ENCODE peak calls at places on chromosomes 2 and 18, in eight cellular contexts. R is IMR-90, X is kidney, N is GM23248, W is H9, V is fibroblast of lung, Z is HepG2, T is colonic mucosa. D is an unnamed sample.

GRCh38 chr2:30798536-30798991 is 8.7 kb downstream of the CAPN13 start:
- DNase-seq in Z (no peak), W (no peak), N (no peak), R (no peak), X (no peak), T (no peak), V (no peak), D (no peak)

GRCh38 chr2:45172993-45173392 is 163.7 kb upstream of the SIX2 start:
- DNase-seq in Z (no peak), W (no peak), R (no peak), V (no peak), N (peak; percentile 21), T (no peak), X (no peak), D (no peak)

GRCh38 chr2:151260492-151261239 is 997 bp downstream of the RBM43 start:
- DNase-seq in V (peak; percentile 46), W (no peak), Z (no peak), X (no peak), T (no peak), R (peak; percentile 43), N (peak; percentile 77), D (no peak)

GRCh38 chr2:101699939-101700442 is 2.5 kb downstream of the MAP4K4 start:
- DNase-seq in N (peak; percentile 64), W (no peak), V (peak; percentile 41), R (peak; percentile 27), X (no peak), T (no peak), Z (peak; percentile 50), D (peak; percentile 32)

GRCh38 chr2:42659601-42660000 is 91.2 kb downstream of the MTA3 start:
- DNase-seq in R (no peak), T (no peak), N (peak; percentile 6), V (peak; percentile 40), Z (no peak), X (no peak), W (no peak), D (no peak)

GRCh38 chr2:69545477-69545932 is 98.0 kb downstream of the AAK1 start:
- DNase-seq in X (no peak), Z (no peak), W (no peak), R (no peak), T (no peak), N (no peak), V (no peak), D (no peak)

GRCh38 chr2:203730076-203730729 is 23.8 kb downstream of the CD28 start:
- DNase-seq in N (peak; percentile 42), X (no peak), W (no peak), R (peak; percentile 78), V (peak; percentile 30), Z (no peak), T (no peak), D (no peak)

GRCh38 chr2:164781394-164781793 is 60.2 kb downstream of the COBLL1 start:
- DNase-seq in N (no peak), R (no peak), Z (no peak), V (no peak), T (no peak), W (no peak), X (no peak), D (no peak)

GRCh38 chr2:63755980-63756379 is 85.7 kb upstream of the UGP2 start:
- DNase-seq in N (peak; percentile 73), X (no peak), Z (no peak), R (peak; percentile 77), V (peak; percentile 74), T (no peak), W (no peak), D (peak; percentile 67)

GRCh38 chr2:159285929-159286708 is at the start of gene WDSUB1:
- DNase-seq in T (peak; percentile 70), V (peak; percentile 58), R (peak; percentile 71), Z (peak; percentile 74), X (peak; percentile 94), N (peak; percentile 77), W (peak; percentile 74), D (peak; percentile 50)

GRCh38 chr2:102032368-102033027 is 40.7 kb downstream of the IL1R2 start:
- DNase-seq in Z (peak; percentile 34), R (peak; percentile 60), T (no peak), V (no peak), N (no peak), X (no peak), W (no peak), D (no peak)

GRCh38 chr18:61991201-61991600 is 98.4 kb upstream of the RNF152 start:
- DNase-seq in N (peak; percentile 79), T (no peak), V (peak; percentile 83), R (peak; percentile 71), Z (no peak), X (no peak), W (no peak), D (peak; percentile 13)

GRCh38 chr2:178280261-178280852 is 86.0 kb downstream of the OSBPL6 start:
- DNase-seq in T (peak; percentile 46), V (peak; percentile 45), R (peak; percentile 59), W (no peak), N (peak; percentile 60), X (no peak), Z (peak; percentile 53), D (peak; percentile 80)

GRCh38 chr2:32135409-32135808 is 30.3 kb upstream of the SLC30A6 start:
- DNase-seq in T (peak; percentile 21), W (no peak), V (peak; percentile 82), R (peak; percentile 80), X (no peak), N (peak; percentile 87), Z (peak; percentile 68), D (peak; percentile 89)

GRCh38 chr2:241514986-241515737 is 6.8 kb upstream of the STK25 start:
- DNase-seq in X (no peak), W (no peak), R (no peak), V (no peak), Z (no peak), N (peak; percentile 55), T (no peak), D (no peak)

GRCh38 chr18:63160172-63160995 is 159.2 kb downstream of the BCL2 start:
- DNase-seq in W (no peak), T (no peak), N (no peak), R (no peak), Z (no peak), X (no peak), V (no peak), D (no peak)

GRCh38 chr2:73111300-73112025 is 1.3 kb downstream of the RAB11FIP5 start:
- DNase-seq in Z (peak; percentile 35), N (peak; percentile 76), R (no peak), T (peak; percentile 74), X (peak; percentile 83), V (peak; percentile 57), W (peak; percentile 75), D (peak; percentile 58)

GRCh38 chr2:898319-898718 is 52.3 kb upstream of the SNTG2 start:
- DNase-seq in Z (peak; percentile 12), W (peak; percentile 75), V (no peak), T (no peak), X (no peak), R (no peak), N (no peak), D (peak; percentile 33)

GRCh38 chr2:70850905-70851304 is 15.3 kb upstream of the CD207 start:
- DNase-seq in N (peak; percentile 25), T (no peak), V (no peak), Z (no peak), X (peak; percentile 3), W (no peak), R (no peak), D (no peak)

GRCh38 chr2:64543006-64543697 is 19.0 kb downstream of the AFTPH start:
- DNase-seq in W (no peak), V (no peak), N (peak; percentile 14), R (peak; percentile 45), T (no peak), Z (peak; percentile 44), X (no peak), D (peak; percentile 87)

GRCh38 chr2:80002112-80002511 is 302.4 kb downstream of the LRRTM1 start:
- DNase-seq in N (no peak), Z (no peak), W (no peak), R (no peak), V (no peak), T (no peak), X (no peak), D (no peak)
- H3K4me1 ChIP-seq in N (peaks cover 20% of the 10 kb centered on the region), Z (no peaks in the 10 kb centered on the region), W (no peaks in the 10 kb centered on the region), R (peaks cover 16% of the 10 kb centered on the region), V (peaks cover 6% of the 10 kb centered on the region), T (no peaks in the 10 kb centered on the region), X (no peaks in the 10 kb centered on the region), D (no peaks in the 10 kb centered on the region)

GRCh38 chr2:210210185-210210584 is 15.1 kb downstream of the ACADL start:
- DNase-seq in X (no peak), W (no peak), R (no peak), V (no peak), Z (no peak), N (no peak), T (no peak), D (no peak)
- H3K9ac ChIP-seq in X (no peak overlapping the region), W (no peak overlapping the region), R (no peak overlapping the region), V (no peak overlapping the region), Z (no peak overlapping the region), N (no peak overlapping the region), T (no peak overlapping the region), D (no peak overlapping the region)

DNA sequence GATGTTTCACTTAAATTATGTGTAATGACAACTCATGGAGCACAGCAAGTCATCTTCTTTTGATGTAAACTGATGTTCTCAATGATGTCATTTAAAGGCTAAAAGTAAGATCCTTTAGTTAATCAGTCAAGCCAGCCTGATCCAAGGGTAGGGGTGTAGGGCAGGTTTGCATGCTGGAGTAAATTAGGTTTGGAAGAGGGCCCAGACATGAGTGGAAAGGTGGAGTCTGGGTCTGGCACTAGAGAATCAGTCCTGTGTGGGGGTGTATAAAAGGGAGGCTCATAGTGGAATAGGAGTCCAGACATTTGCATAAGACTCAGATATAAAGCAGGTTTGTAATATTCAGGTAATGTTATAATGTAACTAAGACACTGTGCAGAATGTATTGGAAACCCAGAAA is 88.8 kb upstream of the NYAP2 start:
- DNase-seq in V (no peak), T (no peak), N (no peak), W (no peak), R (no peak), Z (no peak), X (no peak), D (no peak)
- H3K4me1 ChIP-seq in V (no peaks in the 10 kb centered on the region), T (no peaks in the 10 kb centered on the region), N (no peaks in the 10 kb centered on the region), W (no peaks in the 10 kb centered on the region), R (no peaks in the 10 kb centered on the region), Z (no peaks in the 10 kb centered on the region), X (no peaks in the 10 kb centered on the region), D (no peaks in the 10 kb centered on the region)

GRCh38 chr2:127087780-127088495 is 19.0 kb downstream of the BIN1 start:
- DNase-seq in X (no peak), R (peak; percentile 12), W (no peak), V (no peak), T (no peak), Z (no peak), N (no peak), D (no peak)
- H3K9ac ChIP-seq in X (no peak overlapping the region), R (peak overlapping the region; percentile 14), W (no peak overlapping the region), V (no peak overlapping the region), T (peak overlapping the region; percentile 46), Z (no peak overlapping the region), N (no peak overlapping the region), D (no peak overlapping the region)

DNA sequence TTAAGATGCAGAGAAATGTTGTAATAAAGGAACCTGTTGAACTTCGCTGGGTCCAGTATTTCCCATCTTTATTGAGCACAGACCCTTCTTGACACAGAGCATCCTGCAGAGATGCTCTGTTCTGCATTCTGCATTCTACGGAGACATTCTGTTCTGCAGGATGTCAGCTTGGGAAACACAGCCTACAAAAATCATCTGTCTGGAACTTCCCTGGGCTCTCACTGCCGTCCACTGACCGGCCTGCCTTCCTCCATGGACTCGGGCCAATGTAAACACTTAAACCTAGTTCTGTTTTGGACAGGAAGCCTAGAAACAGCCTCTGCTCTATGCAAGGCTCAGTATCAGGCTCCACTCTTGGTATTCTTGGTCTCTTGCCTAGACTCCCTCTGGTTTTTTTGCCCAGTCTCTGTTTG is 90.0 kb upstream of the PPP1CB start:
- DNase-seq in T (peak; percentile 85), R (peak; percentile 88), X (peak; percentile 85), Z (no peak), W (no peak), N (peak; percentile 74), V (peak; percentile 87), D (peak; percentile 84)
- H3K4me1 ChIP-seq in T (peaks cover 13% of the 10 kb centered on the region), R (peaks cover 34% of the 10 kb centered on the region), X (peaks cover 21% of the 10 kb centered on the region), Z (peaks cover 33% of the 10 kb centered on the region), W (no peaks in the 10 kb centered on the region), N (peaks cover 44% of the 10 kb centered on the region), V (peaks cover 36% of the 10 kb centered on the region), D (peaks cover 52% of the 10 kb centered on the region)

D was measured in PC-3.